ENCODE peak calls at places on chromosome 17, in eight cellular contexts. E is WERI-Rb-1, H is left lung, O is fibroblast of lung, B is heart right ventricle, R is RWPE2, M is OCI-LY7, K is heart left ventricle. W is an unnamed sample. For H3K9me3, the result is how much of the 10 kb centered on the place peaks cover.

GRCh38 chr17:39591958-39592954 is 15.5 kb downstream of the NEUROD2 start:
- DNase-seq in E (no peak), H (no peak), O (peak), B (peak), R (no peak), M (peak), K (no peak), W (no peak)

GRCh38 chr17:63929860-63930766 is 2.0 kb downstream of the CD79B start:
- DNase-seq in E (no peak), H (peak), O (no peak), B (peak), R (no peak), M (peak), K (no peak), W (no peak)

GRCh38 chr17:37562016-37562745 is 47.0 kb downstream of the SYNRG start:
- DNase-seq in E (no peak), H (no peak), O (no peak), B (no peak), R (no peak), M (no peak), K (no peak), W (no peak)

GRCh38 chr17:47935961-47936360 is 5.4 kb upstream of the PNPO start:
- DNase-seq in E (no peak), H (no peak), O (peak), B (no peak), R (peak), M (no peak), K (no peak), W (no peak)

GRCh38 chr17:58402047-58402446 is 15.3 kb downstream of the RNF43 start:
- DNase-seq in E (no peak), H (no peak), O (peak), B (no peak), R (no peak), M (no peak), K (no peak), W (no peak)

GRCh38 chr17:42632949-42633444 is 23.5 kb downstream of the TUBG1 start:
- DNase-seq in E (no peak), H (no peak), O (no peak), B (no peak), R (no peak), M (no peak), K (no peak), W (no peak)

GRCh38 chr17:28030386-28030785 is 12.1 kb upstream of the NLK start:
- DNase-seq in E (no peak), H (no peak), O (no peak), B (no peak), R (no peak), M (no peak), K (no peak), W (no peak)

GRCh38 chr17:66229783-66230538 is 746 bp upstream of the APOH start:
- DNase-seq in E (no peak), H (no peak), O (no peak), B (no peak), R (no peak), M (no peak), K (no peak), W (no peak)

GRCh38 chr17:65231662-65232335 is 94.6 kb downstream of the RGS9 start:
- DNase-seq in E (peak), H (no peak), O (peak), B (peak), R (peak), M (peak), K (peak), W (peak)

GRCh38 chr17:45149037-45149668 is 878 bp downstream of the HEXIM1 start:
- DNase-seq in E (peak), H (peak), O (peak), B (peak), R (peak), M (peak), K (peak), W (peak)

GRCh38 chr17:72357764-72358365 is 237.0 kb downstream of the SOX9 start:
- DNase-seq in E (no peak), H (no peak), O (peak), B (no peak), R (no peak), M (no peak), K (no peak), W (no peak)

GRCh38 chr17:32567511-32567910 is 80.7 kb downstream of the CDK5R1 start:
- DNase-seq in E (no peak), H (no peak), O (no peak), B (no peak), R (no peak), M (no peak), K (no peak), W (no peak)

GRCh38 chr17:30477758-30478115 is 529 bp downstream of the GOSR1 start:
- DNase-seq in E (no peak), H (no peak), O (peak), B (no peak), R (no peak), M (peak), K (no peak), W (no peak)

GRCh38 chr17:47720754-47721533 is 12.1 kb upstream of the TBX21 start:
- DNase-seq in E (peak), H (no peak), O (peak), B (no peak), R (no peak), M (no peak), K (no peak), W (peak)

GRCh38 chr17:43994272-43995149 is 9.9 kb upstream of the NAGS start:
- DNase-seq in E (peak), H (peak), O (peak), B (peak), R (no peak), M (peak), K (peak), W (peak)

GRCh38 chr17:65346166-65346565 is 209.0 kb downstream of the RGS9 start:
- DNase-seq in E (no peak), H (no peak), O (peak), B (no peak), R (no peak), M (no peak), K (no peak), W (no peak)

GRCh38 chr17:49573510-49574282 is 2.0 kb upstream of the NXPH3 start:
- DNase-seq in E (no peak), H (no peak), O (no peak), B (no peak), R (no peak), M (no peak), K (no peak), W (no peak)

GRCh38 chr17:45262516-45263476 is 902 bp upstream of the SPATA32 start:
- DNase-seq in E (no peak), H (no peak), O (peak), B (no peak), R (no peak), M (no peak), K (peak), W (no peak)

GRCh38 chr17:1040216-1040600 is 43.3 kb downstream of the TIMM22 start:
- DNase-seq in E (no peak), H (peak), O (no peak), B (no peak), R (no peak), M (no peak), K (peak), W (no peak)

GRCh38 chr17:6138761-6139446 is 68.7 kb downstream of the WSCD1 start:
- DNase-seq in E (no peak), H (no peak), O (no peak), B (no peak), R (no peak), M (no peak), K (no peak), W (no peak)

GRCh38 chr17:33925650-33926049 is 329.4 kb upstream of the CCL2 start:
- DNase-seq in E (no peak), H (no peak), O (no peak), B (no peak), R (no peak), M (no peak), K (no peak), W (no peak)

GRCh38 chr17:32116937-32117336 is 25.4 kb upstream of the RHOT1 start:
- DNase-seq in E (no peak), H (no peak), O (no peak), B (no peak), R (no peak), M (no peak), K (no peak), W (no peak)

GRCh38 chr17:9183297-9183696 is 162.0 kb downstream of the NTN1 start:
- DNase-seq in E (no peak), H (peak), O (no peak), B (no peak), R (no peak), M (no peak), K (no peak), W (no peak)

GRCh38 chr17:80832266-80832676 is 159.4 kb upstream of the CHMP6 start:
- DNase-seq in E (peak), H (peak), O (peak), B (peak), R (no peak), M (no peak), K (peak), W (no peak)

GRCh38 chr17:27573971-27574525 is 56.9 kb upstream of the LGALS9 start:
- DNase-seq in E (no peak), H (no peak), O (peak), B (no peak), R (no peak), M (no peak), K (no peak), W (no peak)

DNA sequence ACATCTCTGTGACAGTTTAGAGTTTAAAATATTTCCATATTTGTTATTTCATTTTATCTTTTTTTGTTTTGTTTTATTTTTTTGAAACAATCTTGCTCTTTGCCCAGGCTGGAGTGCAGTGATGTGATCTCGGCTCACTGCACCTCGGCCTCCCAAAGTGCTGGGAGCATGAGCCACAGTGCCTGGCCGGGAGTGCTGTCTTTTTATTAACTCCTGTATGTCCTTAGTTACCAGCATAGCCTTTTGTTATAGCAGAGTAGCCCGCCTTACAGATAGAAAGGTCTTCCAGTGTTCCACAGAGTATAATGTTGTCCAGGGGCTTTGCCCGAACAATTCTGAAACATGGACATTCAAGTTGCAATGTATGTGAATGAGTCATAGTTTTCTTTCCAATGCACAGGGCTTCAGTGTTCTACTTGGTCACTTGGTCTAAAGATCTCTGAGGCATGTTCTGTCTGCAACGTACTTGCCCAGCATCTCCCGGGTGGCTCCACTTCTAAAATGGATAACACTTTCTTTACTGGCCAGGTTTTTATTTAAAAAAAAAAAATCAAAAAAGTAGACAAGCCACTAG is 125.6 kb downstream of the KCNJ18 start:
- DNase-seq in E (no peak), H (peak), O (no peak), B (no peak), R (no peak), M (no peak), K (no peak), W (no peak)
- H3K9me3 ChIP-seq in E (under half), H (under half), O (under half), B (under half), R (under half), M (under half), K (under half), W (under half)

GRCh38 chr17:79036609-79037008 is 12.6 kb downstream of the C1QTNF1 start:
- DNase-seq in E (peak), H (no peak), O (peak), B (no peak), R (peak), M (no peak), K (no peak), W (no peak)

GRCh38 chr17:79041041-79041570 is 17.1 kb downstream of the C1QTNF1 start:
- DNase-seq in E (no peak), H (no peak), O (no peak), B (no peak), R (no peak), M (no peak), K (no peak), W (no peak)

GRCh38 chr17:79036181-79036580 is 12.2 kb downstream of the C1QTNF1 start:
- DNase-seq in E (no peak), H (no peak), O (no peak), B (no peak), R (peak), M (no peak), K (no peak), W (no peak)

GRCh38 chr17:79039171-79039570 is 15.2 kb downstream of the C1QTNF1 start:
- DNase-seq in E (no peak), H (no peak), O (no peak), B (no peak), R (no peak), M (no peak), K (no peak), W (no peak)

GRCh38 chr17:79038545-79039135 is 14.7 kb downstream of the C1QTNF1 start:
- DNase-seq in E (no peak), H (no peak), O (peak), B (no peak), R (peak), M (no peak), K (no peak), W (no peak)
- H3K27ac ChIP-seq in E (no peak), H (peak), O (peak), B (peak), R (peak), M (no peak), K (peak), W (no peak)

DNA sequence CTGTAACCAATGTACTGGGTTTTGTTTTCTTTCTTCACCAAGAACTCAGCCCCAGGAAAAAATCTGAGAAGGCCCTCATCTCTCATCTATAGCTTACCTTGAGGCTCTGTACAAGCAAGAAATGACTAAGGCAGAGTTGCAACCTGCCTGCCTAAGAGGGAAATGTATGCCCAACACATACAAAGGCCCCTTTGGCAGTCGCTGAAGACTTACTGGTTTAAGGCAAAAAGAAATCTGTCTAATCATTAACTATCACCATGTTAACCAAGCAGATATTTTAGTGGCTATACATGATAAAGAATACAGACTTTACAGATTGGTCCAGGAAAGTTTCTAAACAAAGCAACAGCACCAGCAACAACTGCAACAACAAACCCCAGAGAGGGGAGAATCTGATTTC is 14.2 kb downstream of the ZNF624 start:
- DNase-seq in E (no peak), H (no peak), O (no peak), B (no peak), R (no peak), M (no peak), K (no peak), W (no peak)
- H3K9me3 ChIP-seq in E (under half), H (under half), O (under half), B (under half), R (under half), M (under half), K (under half), W (under half)

GRCh38 chr17:82216301-82217119 is 3.9 kb upstream of the CCDC57 start:
- DNase-seq in E (peak), H (peak), O (peak), B (peak), R (peak), M (no peak), K (peak), W (no peak)
- H3K27ac ChIP-seq in E (peak), H (peak), O (peak), B (peak), R (peak), M (no peak), K (peak), W (peak)

DNA sequence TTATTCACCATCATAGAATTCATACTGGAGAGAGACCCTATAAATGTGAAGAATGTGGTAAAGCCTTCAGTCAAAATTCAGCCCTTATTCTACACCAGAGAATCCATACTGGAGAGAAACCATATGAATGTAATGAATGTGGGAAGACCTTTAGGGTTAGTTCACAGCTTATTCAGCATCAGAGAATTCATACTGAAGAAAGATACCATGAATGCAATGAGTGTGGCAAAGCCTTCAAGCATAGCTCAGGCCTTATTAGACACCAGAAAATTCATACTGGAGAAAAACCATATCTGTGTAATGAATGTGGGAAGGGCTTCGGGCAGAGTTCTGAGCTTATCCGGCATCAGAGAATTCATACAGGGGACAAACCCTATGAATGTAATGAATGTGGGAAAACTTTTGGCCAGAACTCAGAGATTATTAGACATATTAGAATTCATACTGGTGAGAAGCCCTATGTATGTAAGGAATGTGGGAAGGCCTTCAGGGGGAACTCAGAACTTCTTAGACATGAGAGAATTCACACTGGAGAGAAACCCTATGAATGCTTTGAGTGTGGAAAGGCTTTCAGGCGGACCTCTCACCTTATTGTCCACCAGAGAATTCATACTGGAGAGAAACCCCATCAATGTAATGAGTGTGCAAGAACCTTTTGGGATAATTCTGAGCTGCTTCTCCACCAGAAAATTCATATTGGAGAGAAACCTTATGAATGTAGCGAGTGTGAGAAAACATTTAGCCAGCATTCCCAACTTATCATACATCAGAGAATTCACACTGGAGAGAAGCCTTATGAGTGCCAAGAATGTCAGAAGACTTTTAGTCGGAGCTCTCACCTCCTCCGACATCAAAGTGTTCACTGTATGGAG is 14.1 kb downstream of the ZFP3 start:
- DNase-seq in E (no peak), H (no peak), O (no peak), B (no peak), R (no peak), M (no peak), K (no peak), W (no peak)
- H3K9me3 ChIP-seq in E (half or more), H (half or more), O (under half), B (half or more), R (under half), M (half or more), K (half or more), W (half or more)

GRCh38 chr17:50934161-50934560 is 68.0 kb upstream of the TOB1 start:
- DNase-seq in E (no peak), H (no peak), O (no peak), B (no peak), R (no peak), M (no peak), K (no peak), W (no peak)

GRCh38 chr17:50932584-50932901 is 66.4 kb upstream of the TOB1 start:
- DNase-seq in E (no peak), H (no peak), O (no peak), B (no peak), R (no peak), M (no peak), K (no peak), W (no peak)

GRCh38 chr17:50935201-50936124 is 69.3 kb upstream of the TOB1 start:
- DNase-seq in E (peak), H (peak), O (no peak), B (peak), R (no peak), M (no peak), K (no peak), W (no peak)

GRCh38 chr17:50931003-50931878 is 65.1 kb upstream of the TOB1 start:
- DNase-seq in E (peak), H (peak), O (peak), B (peak), R (no peak), M (peak), K (peak), W (peak)

DNA sequence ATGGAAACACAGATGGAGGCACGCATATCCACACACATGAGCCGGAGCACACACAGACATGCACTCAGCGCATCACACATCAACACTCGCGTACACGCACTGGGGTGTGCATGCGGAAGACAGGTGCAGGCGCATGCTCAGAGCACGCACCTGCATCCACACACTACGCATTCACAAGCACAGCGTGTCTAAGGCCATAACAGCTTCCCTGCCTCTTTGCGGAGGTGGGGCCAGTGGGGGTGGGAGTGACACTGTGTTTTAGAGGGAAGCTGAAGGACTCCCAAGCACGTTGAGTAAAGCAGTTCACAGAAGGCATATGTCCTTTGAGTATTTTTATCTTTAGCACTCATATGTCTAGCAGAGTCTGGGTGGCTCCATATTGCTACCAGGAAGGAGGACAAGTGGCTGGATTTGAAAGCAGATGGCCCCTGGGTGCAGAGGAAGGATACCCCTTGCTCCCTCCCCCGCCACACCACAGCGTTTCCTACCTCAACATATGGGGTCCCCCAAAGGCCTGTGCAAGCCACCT is 68.6 kb upstream of the TOB1 start:
- DNase-seq in E (peak), H (no peak), O (no peak), B (no peak), R (no peak), M (no peak), K (no peak), W (no peak)
- H3K27ac ChIP-seq in E (peak), H (no peak), O (no peak), B (peak), R (peak), M (no peak), K (peak), W (no peak)

DNA sequence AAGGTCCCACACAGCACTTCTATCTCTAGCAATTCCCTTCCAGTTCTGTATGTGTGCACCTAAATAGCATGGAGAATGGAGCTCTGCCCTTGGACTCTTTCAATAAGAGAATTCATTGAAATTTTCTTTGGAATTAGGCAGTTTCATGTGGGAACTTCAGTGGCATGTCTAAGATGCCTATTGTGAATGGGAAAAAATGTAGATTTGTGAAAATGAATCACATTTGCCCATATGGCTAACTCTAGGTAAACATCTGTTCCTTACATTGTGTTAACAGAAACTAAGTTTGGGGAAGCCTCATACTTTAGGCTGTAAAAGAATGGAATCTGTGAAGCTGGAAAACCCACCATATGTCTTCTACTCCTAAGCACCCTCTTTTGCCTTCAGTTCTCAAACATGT is 206.5 kb downstream of the KIF2B start:
- DNase-seq in E (no peak), H (no peak), O (no peak), B (no peak), R (no peak), M (no peak), K (no peak), W (no peak)
- H3K9me3 ChIP-seq in E (under half), H (under half), O (under half), B (under half), R (under half), M (under half), K (under half), W (under half)